ENCODE peak calls at places on chromosome 1, in ten cellular contexts. A is stimulated activated CD4-positive, alpha-beta T cell treated with anti-CD3 and anti-CD28 coated beads, Interleukin-1b, Interleukin-23, amount 100 ng/mL, for 1 hour; W is endothelial cell of umbilical vein; S is RWPE1; P is T-helper 17 cell; L is fibroblast of the aortic adventitia; T is right atrium auricular region; G is lower leg skin; I is frontal cortex; K is NCI-H1436. Y is an unnamed sample.

GRCh38 chr1:11733351-11733750 is 2.6 kb upstream of the AGTRAP start:
- DNase-seq in A (no peak), I (no peak), L (no peak), T (no peak), K (no peak), W (no peak), S (no peak), G (no peak), P (no peak), Y (no peak)

GRCh38 chr1:167191958-167192357 is 28.7 kb upstream of the POU2F1 start:
- DNase-seq in T (no peak), W (no peak), A (no peak), G (no peak), L (no peak), K (no peak), P (no peak), S (no peak), I (no peak), Y (no peak)

GRCh38 chr1:110196917-110197782 is 13.0 kb upstream of the KCNC4 start:
- DNase-seq in I (peak; percentile 79), G (no peak), S (peak; percentile 80), P (peak; percentile 31), T (no peak), W (peak; percentile 34), A (no peak), L (peak; percentile 50), K (peak; percentile 73), Y (no peak)

GRCh38 chr1:231734417-231734816 is 107.8 kb downstream of the DISC1 start:
- DNase-seq in W (no peak), I (no peak), A (no peak), S (no peak), K (no peak), G (no peak), L (no peak), T (no peak), P (no peak), Y (no peak)

GRCh38 chr1:2587071-2587859 is 688 bp downstream of the PRXL2B start:
- DNase-seq in A (no peak), G (no peak), W (peak; percentile 41), K (no peak), P (no peak), L (peak; percentile 19), T (no peak), S (peak; percentile 23), I (no peak), Y (no peak)

GRCh38 chr1:40381268-40382109 is 8.0 kb downstream of the SMAP2 start:
- DNase-seq in S (no peak), G (no peak), A (no peak), P (no peak), K (no peak), T (no peak), L (no peak), I (no peak), W (no peak), Y (no peak)

GRCh38 chr1:151145158-151146071 is 1.0 kb downstream of the SEMA6C start:
- DNase-seq in G (peak; percentile 90), P (no peak), S (no peak), I (no peak), W (peak; percentile 49), A (no peak), T (no peak), L (no peak), K (no peak), Y (no peak)

GRCh38 chr1:89516055-89516454 is 8.6 kb upstream of the LRRC8B start:
- DNase-seq in T (no peak), I (no peak), S (peak; percentile 85), G (no peak), K (no peak), A (no peak), W (no peak), P (no peak), L (peak; percentile 33), Y (no peak)

GRCh38 chr1:17090844-17091243 is 28.4 kb downstream of the PADI2 start:
- DNase-seq in S (no peak), G (no peak), P (no peak), I (no peak), W (no peak), K (no peak), T (no peak), A (no peak), L (no peak), Y (no peak)

GRCh38 chr1:24904731-24905354 is 25.2 kb downstream of the RUNX3 start:
- DNase-seq in A (no peak), S (no peak), T (no peak), K (no peak), P (no peak), L (no peak), I (no peak), W (no peak), G (peak; percentile 61), Y (no peak)

Y was measured in pulmonary artery endothelial cell.